ENCODE peak calls at places on chromosomes 3 and 15, in six cellular contexts. I, J, B, U, C and Z are unnamed samples. For H3K4me1, the result is how much of the 10 kb centered on the place peaks cover.

GRCh38 chr3:156611870-156612494 is 57.1 kb upstream of the SSR3 start:
- DNase-seq in I (no peak), J (peak), B (no peak), U (no peak), C (no peak), Z (no peak)

GRCh38 chr3:152183473-152183872 is 85.3 kb upstream of the MBNL1 start:
- DNase-seq in I (no peak), J (peak), B (no peak), U (no peak), C (peak), Z (peak)

GRCh38 chr3:185733980-185734724 is 90.7 kb downstream of the IGF2BP2 start:
- DNase-seq in I (peak), J (peak), B (no peak), U (peak), C (peak), Z (peak)

GRCh38 chr3:127751163-127751621 is 71.1 kb downstream of the MGLL start:
- DNase-seq in I (no peak), J (no peak), B (no peak), U (peak), C (no peak), Z (no peak)

GRCh38 chr3:69929019-69929418 is 70.5 kb upstream of the SAMMSON start:
- DNase-seq in I (no peak), J (no peak), B (no peak), U (no peak), C (no peak), Z (no peak)

GRCh38 chr15:98442379-98442833 is 205.9 kb upstream of the IGF1R start:
- DNase-seq in I (peak), J (peak), B (no peak), U (peak), C (peak), Z (peak)

GRCh38 chr15:89321521-89322410 is 12.9 kb downstream of the POLG start:
- DNase-seq in I (no peak), J (no peak), B (no peak), U (no peak), C (no peak), Z (no peak)

GRCh38 chr15:93288718-93289117 is 199.7 kb upstream of the RGMA start:
- DNase-seq in I (no peak), J (no peak), B (no peak), U (no peak), C (no peak), Z (no peak)

GRCh38 chr3:150232992-150233451 is 175.1 kb upstream of the TSC22D2 start:
- DNase-seq in I (peak), J (peak), B (no peak), U (no peak), C (no peak), Z (peak)

GRCh38 chr3:87313641-87314040 is 37.3 kb upstream of the POU1F1 start:
- DNase-seq in I (no peak), J (no peak), B (no peak), U (peak), C (no peak), Z (no peak)

GRCh38 chr3:132033471-132033870 is 1.3 kb downstream of the CPNE4 start:
- DNase-seq in I (no peak), J (no peak), B (no peak), U (no peak), C (no peak), Z (no peak)

GRCh38 chr15:95269247-95270155 is 1038.1 kb downstream of the MCTP2 start:
- DNase-seq in I (no peak), J (no peak), B (no peak), U (no peak), C (no peak), Z (no peak)

GRCh38 chr15:37035349-37035748 is 65.0 kb downstream of the MEIS2 start:
- DNase-seq in I (peak), J (no peak), B (no peak), U (no peak), C (no peak), Z (no peak)

GRCh38 chr3:33426068-33426467 is 14.1 kb downstream of the UBP1 start:
- DNase-seq in I (no peak), J (peak), B (no peak), U (no peak), C (no peak), Z (no peak)

GRCh38 chr3:107220538-107220937 is 156.7 kb upstream of the CCDC54 start:
- DNase-seq in I (no peak), J (no peak), B (no peak), U (no peak), C (no peak), Z (no peak)

GRCh38 chr15:40234783-40235182 is 4.1 kb upstream of the PAK6 start:
- DNase-seq in I (no peak), J (no peak), B (no peak), U (peak), C (no peak), Z (no peak)

GRCh38 chr15:32682569-32682968 is 35.2 kb upstream of the GREM1 start:
- DNase-seq in I (peak), J (no peak), B (no peak), U (peak), C (peak), Z (no peak)

GRCh38 chr3:114389156-114389555 is 95.3 kb downstream of the TIGIT start:
- DNase-seq in I (no peak), J (no peak), B (no peak), U (no peak), C (no peak), Z (no peak)

GRCh38 chr15:27064080-27064479 is 93.1 kb downstream of the GABRG3 start:
- DNase-seq in I (no peak), J (no peak), B (no peak), U (no peak), C (no peak), Z (no peak)

GRCh38 chr3:140522653-140523380 is 155.0 kb upstream of the TRIM42 start:
- DNase-seq in I (no peak), J (no peak), B (no peak), U (no peak), C (no peak), Z (no peak)

GRCh38 chr3:122898298-122898697 is 103.4 kb downstream of the SLC49A4 start:
- DNase-seq in I (no peak), J (no peak), B (no peak), U (peak), C (no peak), Z (no peak)

GRCh38 chr3:169286214-169286613 is 377.3 kb downstream of the MECOM start:
- DNase-seq in I (no peak), J (no peak), B (no peak), U (no peak), C (no peak), Z (no peak)

GRCh38 chr15:29100486-29101000 is 169.1 kb downstream of the NSMCE3 start:
- DNase-seq in I (no peak), J (no peak), B (no peak), U (no peak), C (no peak), Z (no peak)

GRCh38 chr3:113039546-113039945 is 48.8 kb downstream of the GTPBP8 start:
- DNase-seq in I (no peak), J (no peak), B (no peak), U (no peak), C (no peak), Z (no peak)

GRCh38 chr15:62625421-62626033 is 417.0 kb upstream of the TPM1 start:
- DNase-seq in I (peak), J (no peak), B (no peak), U (no peak), C (no peak), Z (peak)

GRCh38 chr3:9681723-9682081 is 21.9 kb upstream of the CPNE9 start:
- DNase-seq in I (no peak), J (no peak), B (no peak), U (no peak), C (no peak), Z (no peak)

GRCh38 chr3:22115581-22115980 is 364.6 kb upstream of the ZNF385D start:
- DNase-seq in I (peak), J (no peak), B (no peak), U (peak), C (no peak), Z (no peak)

GRCh38 chr15:58247803-58248503 is 109.8 kb downstream of the AQP9 start:
- DNase-seq in I (no peak), J (no peak), B (peak), U (no peak), C (no peak), Z (no peak)

GRCh38 chr3:33915796-33916589 is 117.6 kb downstream of the PDCD6IP start:
- DNase-seq in I (peak), J (peak), B (no peak), U (peak), C (peak), Z (peak)

GRCh38 chr3:150035400-150035799 is 64.7 kb upstream of the PFN2 start:
- DNase-seq in I (no peak), J (no peak), B (no peak), U (no peak), C (no peak), Z (no peak)

GRCh38 chr15:100107606-100108225 is 234.1 kb downstream of the ADAMTS17 start:
- DNase-seq in I (no peak), J (no peak), B (no peak), U (no peak), C (no peak), Z (no peak)

GRCh38 chr3:42655980-42656679 is 2.6 kb downstream of the ZBTB47 start:
- DNase-seq in I (peak), J (no peak), B (no peak), U (peak), C (no peak), Z (no peak)

GRCh38 chr3:63864008-63864871 is 573 bp downstream of the ATXN7 start:
- DNase-seq in I (no peak), J (peak), B (peak), U (peak), C (peak), Z (peak)

GRCh38 chr15:52056001-52056400 is 37.0 kb downstream of the MAPK6 start:
- DNase-seq in I (no peak), J (no peak), B (no peak), U (no peak), C (no peak), Z (no peak)

GRCh38 chr3:114453296-114453888 is 159.6 kb downstream of the TIGIT start:
- DNase-seq in I (no peak), J (no peak), B (no peak), U (no peak), C (no peak), Z (no peak)

GRCh38 chr3:13011369-13012227 is 61.6 kb downstream of the IQSEC1 start:
- DNase-seq in I (no peak), J (no peak), B (peak), U (no peak), C (no peak), Z (no peak)

GRCh38 chr3:125023833-125024560 is 31.8 kb downstream of the HEG1 start:
- DNase-seq in I (no peak), J (no peak), B (no peak), U (no peak), C (no peak), Z (no peak)
- TF ChIP-seq CTCF in I (no peak), J (no peak), B (no peak), U (no peak), C (no peak), Z (no peak)

GRCh38 chr3:66450389-66451022 is 50.3 kb downstream of the LRIG1 start:
- DNase-seq in I (peak), J (peak), B (no peak), U (no peak), C (no peak), Z (no peak)
- H3K4me1 ChIP-seq in I (under half), J (under half), B (half or more), U (under half), C (under half), Z (under half)

GRCh38 chr15:101244039-101244781 is 7.6 kb downstream of the CHSY1 start:
- DNase-seq in I (peak), J (no peak), B (no peak), U (no peak), C (no peak), Z (no peak)
- H3K4me3 ChIP-seq in I (peak), J (no peak), B (no peak), U (no peak), C (no peak), Z (no peak)

DNA sequence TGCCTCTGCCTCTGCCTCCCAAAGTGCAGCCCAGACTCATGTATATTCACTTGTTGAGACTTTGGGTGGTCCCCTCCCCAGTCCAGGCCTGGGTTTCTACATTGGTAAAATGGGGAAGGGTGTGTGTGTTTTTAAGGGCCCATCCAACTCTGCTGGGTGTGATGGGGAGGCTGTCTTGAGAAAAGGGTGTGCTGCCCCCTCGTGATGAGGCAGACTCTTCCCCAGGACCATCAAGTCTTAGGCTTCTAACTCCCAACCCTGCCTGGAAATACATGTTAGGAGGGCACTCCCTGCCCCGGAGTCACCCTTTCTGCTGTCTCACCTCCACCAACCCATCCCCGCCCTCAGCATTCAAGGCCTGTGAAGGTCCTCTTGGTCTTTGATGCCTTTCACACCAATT is 4.4 kb upstream of the PTPN23 start:
- DNase-seq in I (no peak), J (no peak), B (no peak), U (no peak), C (no peak), Z (no peak)
- TF ChIP-seq CTCF in I (no peak), J (no peak), B (no peak), U (no peak), C (no peak), Z (no peak)

DNA sequence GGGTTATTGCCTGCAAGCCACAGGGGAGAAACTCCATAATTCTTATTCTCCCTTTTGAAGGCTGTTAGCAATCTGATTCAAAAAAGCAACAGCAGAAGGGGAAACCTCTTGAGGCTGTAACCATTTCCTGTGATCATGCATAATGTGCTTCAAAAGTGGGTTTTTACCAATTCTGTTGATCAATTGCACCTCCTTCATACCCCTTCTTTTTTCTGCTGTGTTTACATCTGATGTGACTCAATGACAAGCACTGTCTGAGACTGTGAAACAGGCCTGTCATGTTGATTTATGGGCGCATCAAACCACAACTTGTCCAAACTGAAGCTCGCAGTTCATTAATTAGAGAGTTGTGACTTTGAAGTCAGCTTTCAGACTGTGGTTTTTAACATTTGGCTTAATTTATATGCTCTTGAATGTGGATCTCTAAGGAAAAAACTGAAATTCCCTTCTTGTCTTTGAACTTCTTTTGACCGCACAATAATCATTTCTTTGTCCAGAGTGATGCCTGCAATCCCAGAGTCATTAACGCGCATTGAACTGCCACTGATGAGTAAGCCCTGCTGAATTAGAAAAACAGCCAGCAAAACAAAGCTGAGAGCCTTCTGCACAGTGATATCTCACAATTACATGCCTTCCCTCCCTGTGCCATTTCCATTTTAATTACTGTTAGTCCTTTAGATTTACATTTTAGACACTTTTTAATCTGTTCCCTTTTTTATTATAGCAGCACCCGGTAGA is 532.8 kb downstream of the FOXP1 start:
- DNase-seq in I (peak), J (peak), B (no peak), U (peak), C (no peak), Z (no peak)
- H3K4me1 ChIP-seq in I (under half), J (half or more), B (half or more), U (under half), C (half or more), Z (under half)

GRCh38 chr3:52519445-52520140 is 14.1 kb downstream of the NT5DC2 start:
- DNase-seq in I (no peak), J (no peak), B (no peak), U (no peak), C (no peak), Z (no peak)
- H3K4me3 ChIP-seq in I (no peak), J (no peak), B (no peak), U (no peak), C (no peak), Z (no peak)

GRCh38 chr3:154656496-154656895 is 226.5 kb upstream of the GPR149 start:
- DNase-seq in I (no peak), J (no peak), B (no peak), U (no peak), C (no peak), Z (no peak)
- TF ChIP-seq CTCF in I (no peak), J (no peak), B (no peak), U (no peak), C (no peak), Z (no peak)

DNA sequence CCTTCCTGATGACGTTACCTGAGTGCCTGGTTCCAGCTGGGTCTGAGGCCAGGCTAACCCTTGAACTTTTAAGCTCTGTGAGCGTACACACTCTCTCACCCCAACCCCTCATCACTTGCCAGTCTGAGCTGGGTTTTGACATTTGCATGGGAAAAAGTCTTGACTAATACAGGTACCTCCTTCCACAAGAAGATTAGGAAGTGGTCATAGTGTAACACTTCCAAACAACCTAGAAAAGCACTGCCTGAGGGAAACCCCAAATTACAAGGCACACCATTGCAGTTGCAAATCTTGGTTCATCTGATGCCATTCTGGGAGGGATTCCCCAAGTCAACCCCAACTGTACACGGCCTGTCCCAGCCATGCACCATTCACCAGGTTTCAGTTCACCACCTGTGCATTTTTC is 499.8 kb downstream of the FOXP1 start:
- DNase-seq in I (no peak), J (no peak), B (no peak), U (no peak), C (no peak), Z (no peak)
- H3K4me1 ChIP-seq in I (under half), J (under half), B (under half), U (under half), C (under half), Z (under half)

DNA sequence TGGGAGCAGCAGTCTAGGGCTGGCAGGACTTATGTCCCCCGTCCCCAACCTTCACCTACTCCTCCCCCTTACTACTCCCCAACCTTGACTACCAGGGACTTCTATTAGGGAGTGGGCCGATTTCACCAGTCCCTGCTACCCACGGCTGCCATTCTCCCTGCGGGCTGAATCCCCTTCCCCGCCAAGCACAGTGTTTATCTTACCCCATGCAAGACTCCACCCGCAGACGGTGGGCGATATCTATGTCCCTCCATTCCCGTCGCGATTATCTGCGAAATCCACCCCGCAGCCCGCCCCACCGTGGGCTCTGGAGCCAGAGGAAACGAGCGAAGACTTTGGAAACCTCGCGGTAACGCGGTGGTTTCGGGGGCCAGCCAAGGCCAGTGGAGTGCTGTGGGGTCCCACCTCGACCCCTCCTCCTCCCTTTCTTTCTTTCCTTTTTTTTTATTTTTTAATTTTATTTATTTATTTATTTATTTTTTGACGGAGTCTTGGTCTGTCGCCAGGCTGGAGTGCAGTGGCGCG is 4.7 kb downstream of the ISLR2 start:
- DNase-seq in I (no peak), J (no peak), B (no peak), U (no peak), C (no peak), Z (no peak)
- H3K4me3 ChIP-seq in I (no peak), J (no peak), B (no peak), U (no peak), C (no peak), Z (no peak)

GRCh38 chr3:175121225-175121624 is 262.1 kb downstream of the NAALADL2 start:
- DNase-seq in I (no peak), J (no peak), B (no peak), U (peak), C (no peak), Z (no peak)
- TF ChIP-seq CTCF in I (peak), J (peak), B (peak), U (peak), C (no peak), Z (peak)